ENCODE peak calls at places on chromosomes 16 and 17, in five cellular contexts. E is activated T-helper 1 cell treated with Interleukin-2 at 50 U/mL for 16 hours, B is neural crest cell, J is ovary, Z is lower leg skin. G is an unnamed sample.

GRCh38 chr16:53094013-53094630 is 39.3 kb downstream of the CHD9 start:
- DNase-seq in E (no peak), B (no peak), J (no peak), Z (peak; percentile 68), G (no peak)

GRCh38 chr16:49092704-49093103 is 188.9 kb downstream of the CBLN1 start:
- DNase-seq in E (no peak), B (no peak), J (no peak), Z (no peak), G (no peak)

GRCh38 chr17:61245706-61246135 is 153.9 kb upstream of the TBX2 start:
- DNase-seq in E (no peak), B (no peak), J (no peak), Z (no peak), G (no peak)

GRCh38 chr17:5042152-5043022 is 7.2 kb upstream of the SLC52A1 start:
- DNase-seq in E (peak; percentile 27), B (no peak), J (no peak), Z (no peak), G (no peak)

GRCh38 chr16:73329363-73330306 is 281.7 kb upstream of the ZFHX3 start:
- DNase-seq in E (no peak), B (no peak), J (no peak), Z (no peak), G (no peak)

GRCh38 chr16:9469512-9469911 is 378.1 kb downstream of the HAPSTR1 start:
- DNase-seq in E (no peak), B (no peak), J (no peak), Z (no peak), G (no peak)

GRCh38 chr16:4729876-4730275 is 4.2 kb downstream of the ANKS3 start:
- DNase-seq in E (no peak), B (no peak), J (no peak), Z (no peak), G (no peak)

GRCh38 chr17:64773836-64774761 is 112.0 kb upstream of the SMURF2 start:
- DNase-seq in E (no peak), B (no peak), J (no peak), Z (no peak), G (peak; percentile 38)